ENCODE peak calls at places on chromosomes 7 and 10, in six cellular contexts. N is CD8-positive, alpha-beta memory T cell; U is dorsolateral prefrontal cortex; T is heart right ventricle; S is breast epithelium; F is cardiac fibroblast. Y is an unnamed sample.

GRCh38 chr10:96655577-96656213 is 64.6 kb downstream of the PIK3AP1 start:
- DNase-seq in N (no peak), U (no peak), T (no peak), S (no peak), F (no peak), Y (no peak)

GRCh38 chr7:116188-116981 is 76.0 kb upstream of the FAM20C start:
- DNase-seq in N (no peak), U (no peak), T (no peak), S (no peak), F (no peak), Y (no peak)

GRCh38 chr10:740936-741431 is 51.5 kb upstream of the DIP2C start:
- DNase-seq in N (no peak), U (no peak), T (no peak), S (no peak), F (no peak), Y (no peak)

GRCh38 chr10:114458955-114459354 is 54.7 kb upstream of the AFAP1L2 start:
- DNase-seq in N (no peak), U (no peak), T (no peak), S (no peak), F (peak; percentile 48), Y (no peak)

GRCh38 chr10:97919012-97919411 is 69.4 kb downstream of the GOLGA7B start:
- DNase-seq in N (no peak), U (no peak), T (no peak), S (no peak), F (no peak), Y (no peak)

GRCh38 chr10:49081532-49082275 is 33.6 kb downstream of the VSTM4 start:
- DNase-seq in N (no peak), U (no peak), T (peak; percentile 40), S (no peak), F (peak; percentile 21), Y (no peak)

GRCh38 chr10:50398383-50398782 is 147.1 kb upstream of the ASAH2 start:
- DNase-seq in N (no peak), U (no peak), T (no peak), S (no peak), F (peak; percentile 82), Y (no peak)

GRCh38 chr7:40057292-40057691 is 77.1 kb downstream of the MPLKIP start:
- DNase-seq in N (no peak), U (no peak), T (peak; percentile 55), S (no peak), F (peak; percentile 48), Y (no peak)

GRCh38 chr7:46747869-46748576 is 827.0 kb upstream of the IGFBP3 start:
- DNase-seq in N (no peak), U (no peak), T (no peak), S (no peak), F (no peak), Y (no peak)

GRCh38 chr10:62503871-62504270 is 129.7 kb downstream of the ZNF365 start:
- DNase-seq in N (no peak), U (no peak), T (no peak), S (no peak), F (no peak), Y (no peak)
- H3K4me3 ChIP-seq in N (no peak overlapping the region), U (no peak overlapping the region), T (no peak overlapping the region), S (no peak overlapping the region), F (no peak overlapping the region), Y (no peak overlapping the region)

GRCh38 chr10:125999694-126000093 is 103.3 kb downstream of the FANK1 start:
- DNase-seq in N (no peak), U (no peak), T (no peak), S (no peak), F (no peak), Y (no peak)

GRCh38 chr10:126004752-126005151 is 108.4 kb downstream of the FANK1 start:
- DNase-seq in N (no peak), U (no peak), T (no peak), S (no peak), F (no peak), Y (no peak)

GRCh38 chr10:126006264-126006663 is 109.9 kb downstream of the FANK1 start:
- DNase-seq in N (no peak), U (no peak), T (no peak), S (no peak), F (no peak), Y (no peak)

GRCh38 chr10:125997586-125997985 is 101.2 kb downstream of the FANK1 start:
- DNase-seq in N (no peak), U (no peak), T (no peak), S (no peak), F (no peak), Y (no peak)

DNA sequence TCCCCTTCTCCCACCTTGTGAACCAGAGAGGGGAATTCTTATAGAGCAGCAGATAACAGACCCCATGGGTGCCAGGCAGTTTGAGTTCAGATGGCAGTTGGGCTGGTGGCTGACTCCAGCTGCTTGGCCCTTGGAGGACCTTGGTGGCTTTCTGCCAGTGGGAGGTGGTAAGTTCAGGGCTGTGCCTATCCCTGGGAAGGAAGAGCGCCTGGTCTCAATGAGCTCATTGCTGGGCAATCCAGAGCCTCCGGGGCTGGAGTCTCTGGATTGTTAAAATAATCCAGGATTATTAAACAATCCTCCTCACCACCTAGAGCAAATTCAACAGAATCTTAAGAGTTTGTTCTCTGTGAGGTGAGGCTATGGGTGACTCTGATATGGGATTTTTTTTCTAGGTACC is 105.2 kb downstream of the FANK1 start:
- DNase-seq in N (no peak), U (no peak), T (no peak), S (no peak), F (peak; percentile 20), Y (no peak)
- H3K4me3 ChIP-seq in N (no peak overlapping the region), U (no peak overlapping the region), T (no peak overlapping the region), S (no peak overlapping the region), F (no peak overlapping the region), Y (no peak overlapping the region)

GRCh38 chr7:66082083-66082482 is 6.5 kb downstream of the ASL start:
- DNase-seq in N (no peak), U (no peak), T (no peak), S (no peak), F (no peak), Y (no peak)
- H3K4me3 ChIP-seq in N (no peak overlapping the region), U (no peak overlapping the region), T (no peak overlapping the region), S (no peak overlapping the region), F (no peak overlapping the region), Y (no peak overlapping the region)

GRCh38 chr7:139830292-139830691 is 1.2 kb downstream of the TBXAS1 start:
- DNase-seq in N (no peak), U (no peak), T (no peak), S (no peak), F (peak; percentile 42), Y (no peak)

GRCh38 chr7:139828446-139828845 is 618 bp upstream of the TBXAS1 start:
- DNase-seq in N (no peak), U (no peak), T (no peak), S (no peak), F (no peak), Y (no peak)

GRCh38 chr7:139829654-139830130 is 628 bp downstream of the TBXAS1 start:
- DNase-seq in N (no peak), U (no peak), T (no peak), S (no peak), F (peak; percentile 41), Y (no peak)

GRCh38 chr7:139830779-139831498 is 1.9 kb downstream of the TBXAS1 start:
- DNase-seq in N (no peak), U (no peak), T (no peak), S (no peak), F (no peak), Y (no peak)

GRCh38 chr7:139828880-139829653 is at the start of gene TBXAS1:
- DNase-seq in N (no peak), U (no peak), T (no peak), S (no peak), F (no peak), Y (no peak)
- H3K4me3 ChIP-seq in N (no peak within 1 kb of the TSS), U (peak within 1 kb of the TSS; percentile 46), T (peak within 1 kb of the TSS; percentile 20), S (peak within 1 kb of the TSS; percentile 3), F (no peak within 1 kb of the TSS), Y (no peak within 1 kb of the TSS)

GRCh38 chr7:44145969-44146897 is 5.1 kb upstream of the MYL7 start:
- DNase-seq in N (peak; percentile 44), U (peak; percentile 59), T (peak; percentile 79), S (peak; percentile 59), F (peak; percentile 75), Y (no peak)
- H3K4me3 ChIP-seq in N (peak overlapping the region; percentile 53), U (peak overlapping the region; percentile 62), T (peak overlapping the region; percentile 57), S (peak overlapping the region; percentile 45), F (peak overlapping the region; percentile 38), Y (peak overlapping the region; percentile 51)

GRCh38 chr10:123019941-123020703 is 11.3 kb downstream of the ACADSB start:
- DNase-seq in N (no peak), U (no peak), T (no peak), S (no peak), F (no peak), Y (no peak)
- H3K4me3 ChIP-seq in N (no peak overlapping the region), U (no peak overlapping the region), T (no peak overlapping the region), S (no peak overlapping the region), F (no peak overlapping the region), Y (no peak overlapping the region)

GRCh38 chr7:30136339-30136738 is 1.6 kb downstream of the MTURN start:
- DNase-seq in N (no peak), U (no peak), T (no peak), S (no peak), F (no peak), Y (no peak)
- H3K4me3 ChIP-seq in N (peak overlapping the region; percentile 83), U (peak overlapping the region; percentile 98), T (peak overlapping the region; percentile 74), S (peak overlapping the region; percentile 91), F (peak overlapping the region; percentile 81), Y (peak overlapping the region; percentile 82)

GRCh38 chr7:128030999-128031681 is at the start of gene LRRC4:
- DNase-seq in N (no peak), U (no peak), T (peak; percentile 26), S (no peak), F (no peak), Y (no peak)
- H3K4me3 ChIP-seq in N (peak within 1 kb of the TSS; percentile 34), U (peak within 1 kb of the TSS; percentile 78), T (peak within 1 kb of the TSS; percentile 71), S (peak within 1 kb of the TSS; percentile 57), F (peak within 1 kb of the TSS; percentile 42), Y (peak within 1 kb of the TSS; percentile 46)

GRCh38 chr7:5395246-5395645 is 28.4 kb downstream of the TNRC18 start:
- DNase-seq in N (no peak), U (no peak), T (no peak), S (no peak), F (no peak), Y (no peak)

GRCh38 chr7:5397657-5398237 is 25.9 kb downstream of the TNRC18 start:
- DNase-seq in N (no peak), U (no peak), T (no peak), S (no peak), F (no peak), Y (no peak)

GRCh38 chr7:5394264-5395105 is 29.1 kb downstream of the TNRC18 start:
- DNase-seq in N (no peak), U (no peak), T (no peak), S (no peak), F (no peak), Y (no peak)

GRCh38 chr7:5396999-5397656 is 26.5 kb downstream of the TNRC18 start:
- DNase-seq in N (peak; percentile 90), U (no peak), T (peak; percentile 66), S (peak; percentile 89), F (peak; percentile 93), Y (peak; percentile 59)

GRCh38 chr7:5396542-5396941 is 27.1 kb downstream of the TNRC18 start:
- DNase-seq in N (peak; percentile 50), U (no peak), T (no peak), S (no peak), F (peak; percentile 32), Y (no peak)
- H3K4me3 ChIP-seq in N (peak overlapping the region; percentile 99), U (peak overlapping the region; percentile 50), T (peak overlapping the region; percentile 31), S (peak overlapping the region; percentile 41), F (peak overlapping the region; percentile 51), Y (peak overlapping the region; percentile 52)

Y was measured in esophagus squamous epithelium.